ENCODE peak calls at places on chromosomes 4 and X, in four cellular contexts. K, U, Z and R are unnamed samples.

GRCh38 chr4:184750926-184751584 is 17.2 kb upstream of the CENPU start:
- DNase-seq in K (no peak), Z (no peak), U (no peak), R (no peak)

GRCh38 chr4:155582971-155583437 is 83.6 kb upstream of the GUCY1A1 start:
- DNase-seq in Z (no peak), U (no peak), K (no peak), R (peak)

GRCh38 chr4:102627831-102628523 is 126.8 kb downstream of the NFKB1 start:
- DNase-seq in Z (no peak), U (no peak), K (no peak), R (no peak)

GRCh38 chr4:67746797-67747495 is 7.2 kb downstream of the GNRHR start:
- DNase-seq in K (peak), U (peak), Z (peak), R (peak)

GRCh38 chr4:38565271-38566199 is 98.5 kb upstream of the KLF3 start:
- DNase-seq in U (no peak), K (no peak), Z (no peak), R (no peak)

GRCh38 chr4:177001271-177002175 is 208.8 kb upstream of the VEGFC start:
- DNase-seq in K (no peak), U (no peak), Z (no peak), R (no peak)

GRCh38 chrX:115564243-115564642 is 3.3 kb downstream of the PLS3 start:
- DNase-seq in K (no peak), U (peak), Z (no peak), R (no peak)

GRCh38 chr4:82372874-82373815 is 646 bp downstream of the HNRNPD start:
- DNase-seq in U (peak), Z (peak), K (peak), R (peak)

GRCh38 chr4:164799410-164799809 is 45.5 kb downstream of the SMIM31 start:
- DNase-seq in U (no peak), Z (no peak), K (no peak), R (no peak)

GRCh38 chr4:30600246-30600645 is 119.9 kb upstream of the PCDH7 start:
- DNase-seq in Z (no peak), K (no peak), U (no peak), R (no peak)

GRCh38 chr4:79650217-79650616 is 242.2 kb upstream of the GK2 start:
- DNase-seq in U (no peak), K (no peak), Z (no peak), R (no peak)

GRCh38 chrX:19833034-19833677 is 54.2 kb downstream of the SH3KBP1 start:
- DNase-seq in Z (no peak), U (no peak), K (no peak), R (no peak)

GRCh38 chr4:155967098-155967497 is 13.4 kb upstream of the CTSO start:
- DNase-seq in K (no peak), U (no peak), Z (no peak), R (no peak)

GRCh38 chrX:1172496-1172895 is 40.0 kb downstream of the CRLF2 start:
- DNase-seq in U (no peak), K (no peak), Z (no peak), R (no peak)

GRCh38 chrX:120308959-120309872 is 2.0 kb downstream of the TMEM255A start:
- DNase-seq in Z (peak), K (no peak), U (peak), R (peak)

GRCh38 chr4:98421106-98421505 is 159.9 kb downstream of the RAP1GDS1 start:
- DNase-seq in K (no peak), Z (no peak), U (no peak), R (no peak)

GRCh38 chr4:39020130-39020529 is 12.1 kb downstream of the TMEM156 start:
- DNase-seq in U (no peak), K (no peak), Z (no peak), R (no peak)

DNA sequence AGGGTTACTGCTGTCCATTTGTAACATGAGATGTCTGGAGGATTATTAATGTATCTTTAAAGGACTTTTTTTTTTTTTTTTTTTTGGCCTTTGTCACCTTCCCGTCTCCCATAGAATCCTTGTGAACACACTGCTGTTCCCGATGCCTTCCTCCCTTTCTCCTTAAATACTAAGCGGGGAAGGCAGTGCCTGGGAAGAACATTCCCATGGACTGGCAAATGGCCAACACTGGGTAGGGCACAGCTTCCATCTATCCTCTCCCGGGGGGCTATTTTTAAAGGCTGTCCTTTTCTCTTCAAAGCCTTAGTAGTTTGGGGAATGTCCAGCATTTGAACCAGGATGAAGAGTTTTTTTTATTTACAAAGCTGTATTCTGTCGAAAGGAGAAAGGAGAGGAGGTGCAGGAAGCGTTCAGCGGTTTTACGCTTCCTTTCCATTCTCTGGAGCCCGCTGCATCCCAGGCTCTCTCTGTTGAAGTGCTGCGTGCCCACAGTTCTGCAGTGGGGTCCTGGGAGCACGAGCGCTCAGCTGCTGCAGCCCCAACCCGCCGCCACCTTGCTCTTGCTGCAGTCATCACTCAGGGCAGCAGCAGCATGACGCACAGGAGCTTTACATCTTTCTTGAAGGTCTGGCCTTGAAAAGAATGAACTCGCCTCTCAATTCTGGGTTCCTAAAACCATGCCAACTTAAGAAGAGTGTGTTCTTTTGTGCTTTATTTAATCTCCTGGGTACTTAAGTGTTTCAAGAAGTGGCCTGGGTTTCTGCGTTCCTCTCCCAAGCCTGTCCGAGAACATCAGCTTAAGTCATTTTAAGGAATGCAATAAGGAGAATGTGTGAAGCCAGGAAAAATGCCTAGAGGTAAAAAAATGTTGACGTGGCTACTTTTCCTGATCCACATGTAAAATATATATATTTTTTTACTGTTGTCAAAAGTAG is 427.2 kb downstream of the MAPK10 start:
- DNase-seq in K (no peak), Z (no peak), U (no peak), R (no peak)
- TF ChIP-seq FOXK2 in K (no peak), Z (no peak), U (no peak), R (no peak)

GRCh38 chrX:17067534-17067933 is 121.1 kb downstream of the REPS2 start:
- DNase-seq in K (no peak), U (no peak), Z (no peak), R (no peak)

GRCh38 chrX:17062065-17062464 is 115.6 kb downstream of the REPS2 start:
- DNase-seq in K (no peak), U (no peak), Z (no peak), R (no peak)

DNA sequence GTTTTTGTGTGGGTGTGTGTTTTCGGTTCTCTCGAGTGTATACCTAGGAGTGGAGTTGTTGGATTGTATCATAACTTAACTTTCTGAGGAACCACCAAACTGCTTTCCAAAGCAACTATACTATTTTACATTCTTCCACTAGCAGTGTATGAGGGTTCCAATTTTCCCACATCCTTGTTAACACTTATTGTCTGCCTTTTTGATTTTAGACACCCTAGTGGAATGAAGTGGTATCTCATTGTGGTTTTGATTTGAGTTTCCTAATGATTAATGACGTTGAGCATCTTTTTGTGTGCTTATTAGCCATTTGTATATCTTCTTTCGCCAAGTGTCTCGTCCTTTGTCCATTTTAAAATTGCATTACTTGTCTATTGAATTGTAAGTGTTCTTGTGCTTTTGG is 118.6 kb downstream of the REPS2 start:
- DNase-seq in Z (no peak), U (no peak), K (no peak), R (no peak)
- TF ChIP-seq FOXK2 in Z (no peak), U (no peak), K (no peak), R (no peak)

GRCh38 chrX:39888730-39889129 is 209.0 kb downstream of the BCOR start:
- DNase-seq in Z (no peak), K (no peak), U (no peak), R (no peak)

GRCh38 chrX:39890807-39891206 is 207.0 kb downstream of the BCOR start:
- DNase-seq in U (no peak), K (no peak), Z (no peak), R (no peak)

GRCh38 chrX:39883664-39884063 is 214.1 kb downstream of the BCOR start:
- DNase-seq in Z (no peak), U (no peak), K (no peak), R (no peak)

GRCh38 chrX:39889704-39890103 is 208.1 kb downstream of the BCOR start:
- DNase-seq in Z (no peak), U (no peak), K (no peak), R (no peak)

DNA sequence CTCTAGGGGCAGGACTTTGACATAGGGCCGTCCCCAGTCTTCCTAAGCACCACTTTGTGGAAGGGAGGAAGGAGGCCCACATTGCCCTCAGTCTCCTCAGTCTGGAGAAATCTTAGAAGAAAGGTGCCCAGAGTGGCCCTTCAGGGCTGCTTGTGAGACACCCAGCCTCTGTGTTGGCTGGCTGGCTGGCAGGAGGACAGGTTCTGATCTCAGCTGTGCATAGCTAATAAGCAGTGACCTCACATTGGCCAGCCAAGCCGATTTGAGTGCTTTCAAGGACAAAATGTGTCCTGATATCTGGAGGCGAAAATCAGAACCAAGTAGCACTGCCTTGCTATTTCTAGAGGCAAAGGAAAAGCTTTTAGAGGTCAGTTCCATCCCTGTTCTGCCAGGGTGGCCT is 211.5 kb downstream of the BCOR start:
- DNase-seq in Z (no peak), K (no peak), U (no peak), R (no peak)
- TF ChIP-seq FOXK2 in Z (no peak), K (no peak), U (no peak), R (no peak)

GRCh38 chr4:138334346-138335016 is 92.3 kb upstream of the SLC7A11 start:
- DNase-seq in U (peak), K (no peak), Z (no peak), R (no peak)
- TF ChIP-seq FOXK2 in U (no peak), K (no peak), Z (no peak), R (no peak)

GRCh38 chr4:4680758-4681157 is 138.9 kb upstream of the STX18 start:
- DNase-seq in K (no peak), U (peak), Z (no peak), R (no peak)

GRCh38 chr4:4680243-4680642 is 138.4 kb upstream of the STX18 start:
- DNase-seq in K (no peak), U (no peak), Z (no peak), R (no peak)

GRCh38 chr4:4675051-4675581 is 133.3 kb upstream of the STX18 start:
- DNase-seq in U (no peak), Z (no peak), K (no peak), R (no peak)

GRCh38 chr4:4675636-4676035 is 133.8 kb upstream of the STX18 start:
- DNase-seq in Z (no peak), U (no peak), K (no peak), R (no peak)

GRCh38 chr4:4677825-4678522 is 136.1 kb upstream of the STX18 start:
- DNase-seq in Z (no peak), K (peak), U (no peak), R (peak)
- TF ChIP-seq FOXK2 in Z (no peak), K (no peak), U (no peak), R (no peak)

GRCh38 chr4:142091691-142092182 is 455.4 kb downstream of the IL15 start:
- DNase-seq in Z (no peak), U (no peak), K (no peak), R (no peak)
- TF ChIP-seq FOXK2 in Z (no peak), U (no peak), K (no peak), R (no peak)